ENCODE peak calls at places on chromosomes 11 and 22, in four cellular contexts. K is GM23248, X is lung, Y is ascending aorta. J is an unnamed sample. For H3K36me3, the result is how much of the 10 kb centered on the place peaks cover.

GRCh38 chr11:94934836-94935235 is 38.5 kb downstream of the CWC15 start:
- DNase-seq in Y (no peak), X (no peak), K (peak), J (no peak)

GRCh38 chr11:118612378-118612777 is 5.0 kb downstream of the PHLDB1 start:
- DNase-seq in K (peak), X (no peak), Y (peak), J (no peak)

GRCh38 chr22:38213319-38214247 is 11.8 kb downstream of the MAFF start:
- DNase-seq in K (no peak), X (no peak), Y (no peak), J (no peak)

GRCh38 chr22:32164084-32164894 is 5.2 kb upstream of the C22orf42 start:
- DNase-seq in K (no peak), X (no peak), Y (no peak), J (no peak)

GRCh38 chr11:122241561-122241960 is 125.5 kb upstream of the BLID start:
- DNase-seq in K (no peak), Y (no peak), X (no peak), J (no peak)

GRCh38 chr11:36019722-36020121 is 75.9 kb downstream of the LDLRAD3 start:
- DNase-seq in K (no peak), X (no peak), Y (no peak), J (no peak)

GRCh38 chr22:32407332-32407731 is 4.7 kb downstream of the RTCB start:
- DNase-seq in X (no peak), Y (no peak), K (no peak), J (no peak)

GRCh38 chr11:112448806-112449205 is 188.1 kb upstream of the PLET1 start:
- DNase-seq in Y (no peak), X (no peak), K (no peak), J (no peak)

GRCh38 chr22:22928666-22929380 is 41.2 kb downstream of the IGLL5 start:
- DNase-seq in K (peak), X (peak), Y (no peak), J (no peak)

GRCh38 chr22:23219787-23220484 is 39.6 kb downstream of the BCR start:
- DNase-seq in X (peak), Y (peak), K (peak), J (no peak)

GRCh38 chr22:23531966-23532735 is 47.9 kb downstream of the IGLL1 start:
- DNase-seq in Y (no peak), K (no peak), X (no peak), J (no peak)

GRCh38 chr11:95082576-95083001 is 7.1 kb upstream of the ENDOD1 start:
- DNase-seq in X (no peak), K (no peak), Y (no peak), J (no peak)

DNA sequence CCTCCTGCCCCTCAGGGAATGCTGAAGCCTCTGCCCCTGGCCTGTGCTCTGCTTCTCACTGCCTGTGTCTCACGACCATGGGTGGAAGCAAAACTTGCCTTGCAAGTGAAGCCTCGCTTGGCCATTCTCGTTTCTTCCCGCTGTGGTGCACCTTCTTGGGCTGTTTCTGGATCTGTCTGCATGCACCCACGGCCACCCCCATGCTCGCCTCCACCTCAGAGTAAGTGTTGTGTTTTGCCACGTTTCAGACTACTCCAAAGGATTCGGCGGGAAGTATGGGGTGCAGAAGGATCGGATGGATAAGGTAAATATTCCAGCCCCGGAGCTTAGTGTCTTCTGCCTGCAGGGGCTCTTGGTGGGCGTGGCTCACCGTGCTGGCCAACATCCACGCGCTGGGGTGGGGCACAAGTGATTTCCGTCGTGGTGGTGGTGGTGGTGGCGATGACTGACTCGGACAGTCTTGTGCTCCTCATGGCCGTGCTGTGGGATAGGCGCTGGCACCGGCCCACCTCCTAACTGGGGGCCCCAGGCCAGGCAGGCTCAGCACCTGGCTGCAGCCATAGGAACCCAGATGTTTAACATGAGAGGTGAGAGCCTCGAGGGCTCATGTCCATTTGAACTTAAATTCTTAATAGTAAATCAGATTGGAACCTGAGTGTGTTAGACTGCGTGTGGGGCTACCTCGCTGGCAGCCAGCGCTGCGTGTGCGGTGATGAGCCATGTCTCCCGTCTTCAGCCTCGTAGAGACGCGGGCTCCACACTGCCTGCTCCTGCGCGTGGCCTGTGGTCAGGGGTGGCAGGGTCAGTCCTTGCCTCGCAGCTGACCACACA is 24.6 kb downstream of the CTTN start:
- DNase-seq in K (no peak), X (no peak), Y (no peak), J (no peak)
- H3K36me3 ChIP-seq in K (half or more), X (half or more), Y (half or more), J (half or more)

DNA sequence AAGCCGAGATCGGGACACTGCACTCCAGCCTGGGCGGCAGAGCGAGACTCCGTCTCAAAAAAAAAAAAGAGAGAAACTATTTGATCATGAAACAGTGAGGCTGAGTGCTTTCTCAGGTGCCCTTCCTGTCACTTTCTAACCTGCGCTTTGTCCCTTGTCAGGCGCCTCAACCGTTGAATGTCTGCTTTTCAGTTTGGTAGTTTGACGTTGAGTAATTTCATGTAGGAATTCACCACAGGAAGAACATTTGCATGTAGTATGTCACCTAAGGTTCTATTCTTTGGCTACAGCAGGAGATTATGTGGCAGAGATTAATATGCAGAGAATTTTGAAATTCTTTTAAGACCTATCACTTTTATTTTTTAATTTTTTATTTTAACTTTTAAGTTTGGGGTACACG is 57.2 kb downstream of the PPFIA1 start:
- DNase-seq in K (no peak), Y (no peak), X (no peak), J (no peak)
- H3K36me3 ChIP-seq in K (under half), Y (under half), X (under half), J (under half)

GRCh38 chr22:36470162-36470993 is 11.1 kb downstream of the TXN2 start:
- DNase-seq in K (peak), X (peak), Y (peak), J (no peak)
- H3K36me3 ChIP-seq in K (under half), X (under half), Y (under half), J (under half)

DNA sequence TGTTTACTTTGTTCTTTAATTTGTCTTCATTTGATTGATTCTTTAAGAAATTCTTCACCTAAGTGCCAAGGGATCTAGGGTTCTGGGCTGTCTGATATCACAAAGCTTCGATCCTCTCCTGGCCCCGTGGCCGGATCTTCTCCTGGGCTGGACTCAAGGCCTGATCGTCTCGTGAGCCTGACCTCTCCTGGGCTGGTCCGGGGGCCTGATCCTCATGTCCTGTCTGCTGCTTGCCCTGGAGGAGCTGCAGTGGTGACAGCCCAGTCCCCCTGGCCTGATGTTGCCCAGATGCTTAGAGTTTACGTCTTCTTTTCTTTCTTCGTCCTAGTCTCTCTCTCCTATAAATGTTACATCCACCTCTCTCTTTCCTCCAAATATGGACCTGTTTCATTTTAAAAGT is 3.3 kb downstream of the NADSYN1 start:
- DNase-seq in Y (no peak), X (no peak), K (no peak), J (no peak)
- H3K36me3 ChIP-seq in Y (half or more), X (under half), K (under half), J (half or more)

GRCh38 chr11:104327864-104328513 is 164.0 kb upstream of the PDGFD start:
- DNase-seq in Y (no peak), K (peak), X (no peak), J (no peak)

GRCh38 chr11:104328514-104328912 is 164.6 kb upstream of the PDGFD start:
- DNase-seq in Y (no peak), X (no peak), K (no peak), J (no peak)

GRCh38 chr11:104325093-104325492 is 161.1 kb upstream of the PDGFD start:
- DNase-seq in K (no peak), X (no peak), Y (no peak), J (no peak)

GRCh38 chr11:104332110-104332509 is 168.2 kb upstream of the PDGFD start:
- DNase-seq in K (no peak), Y (no peak), X (no peak), J (no peak)

DNA sequence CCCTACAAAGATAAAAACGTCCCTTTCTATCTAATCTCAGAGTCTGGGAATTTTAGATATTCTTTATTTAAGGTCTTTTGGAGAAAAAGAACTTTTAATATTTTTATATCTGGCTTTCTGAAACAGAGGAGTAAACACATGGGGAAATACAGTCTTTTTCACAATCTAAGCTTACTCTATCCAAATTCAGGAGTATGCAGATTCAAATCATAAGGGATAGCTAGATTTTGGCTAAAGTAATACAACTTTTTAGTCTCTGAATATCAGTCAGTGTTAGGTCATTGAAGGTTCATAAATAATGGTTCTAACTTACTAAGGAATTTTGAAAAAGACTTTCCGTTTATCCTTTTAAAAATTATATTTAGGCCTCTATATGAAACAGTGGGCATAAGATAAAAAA is 165.1 kb upstream of the PDGFD start:
- DNase-seq in X (no peak), K (no peak), Y (no peak), J (no peak)
- H3K36me3 ChIP-seq in X (under half), K (under half), Y (under half), J (under half)

DNA sequence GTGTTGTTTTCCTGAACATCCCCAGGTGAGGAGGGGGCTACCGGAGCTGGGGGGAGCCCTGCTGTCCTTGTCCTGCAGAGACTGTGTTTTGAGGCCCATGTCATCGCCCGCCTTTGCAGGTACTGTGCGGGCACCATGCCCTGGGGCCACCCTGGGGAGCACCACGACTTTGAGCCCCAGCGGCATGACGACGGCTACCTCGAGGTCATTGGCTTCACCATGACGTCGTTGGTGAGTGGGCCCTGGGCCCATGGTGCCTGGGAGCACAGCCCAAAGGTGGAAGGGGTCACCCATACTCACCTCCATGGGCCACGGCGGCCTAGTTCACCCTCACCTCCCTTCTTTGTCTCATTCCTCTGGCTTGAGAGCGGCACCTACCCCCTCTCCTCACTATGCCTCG is 6.7 kb upstream of the MDK start:
- DNase-seq in K (no peak), X (no peak), Y (no peak), J (no peak)
- H3K36me3 ChIP-seq in K (under half), X (half or more), Y (half or more), J (under half)

DNA sequence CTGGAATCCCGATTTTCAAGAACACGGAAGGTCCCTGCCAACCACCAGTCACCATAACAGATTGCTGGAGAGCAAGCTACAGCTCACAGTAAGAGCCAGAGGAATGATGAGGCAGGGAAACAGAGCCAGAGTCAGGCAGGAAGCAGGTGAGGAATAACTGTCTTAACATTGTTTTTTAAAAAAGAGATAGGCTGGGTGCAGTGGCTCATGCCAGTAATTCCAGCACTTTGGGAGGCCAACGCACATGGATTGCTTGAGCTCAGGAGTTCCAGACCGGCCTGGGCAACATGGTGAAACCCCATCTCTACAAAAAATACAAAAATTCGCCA is 13.5 kb upstream of the CASTOR1 start:
- DNase-seq in X (no peak), Y (no peak), K (no peak), J (no peak)
- H3K36me3 ChIP-seq in X (under half), Y (half or more), K (under half), J (under half)

GRCh38 chr22:27871306-27872014 is 47.6 kb downstream of the PITPNB start:
- DNase-seq in X (no peak), Y (no peak), K (no peak), J (no peak)

GRCh38 chr22:27870234-27871191 is 48.5 kb downstream of the PITPNB start:
- DNase-seq in X (no peak), Y (no peak), K (no peak), J (no peak)

GRCh38 chr22:27874185-27874584 is 44.9 kb downstream of the PITPNB start:
- DNase-seq in Y (no peak), X (no peak), K (no peak), J (no peak)

GRCh38 chr22:27873476-27873875 is 45.6 kb downstream of the PITPNB start:
- DNase-seq in Y (peak), K (no peak), X (no peak), J (no peak)

GRCh38 chr22:27872488-27872887 is 46.6 kb downstream of the PITPNB start:
- DNase-seq in K (no peak), Y (no peak), X (no peak), J (no peak)
- H3K36me3 ChIP-seq in K (under half), Y (under half), X (under half), J (under half)

DNA sequence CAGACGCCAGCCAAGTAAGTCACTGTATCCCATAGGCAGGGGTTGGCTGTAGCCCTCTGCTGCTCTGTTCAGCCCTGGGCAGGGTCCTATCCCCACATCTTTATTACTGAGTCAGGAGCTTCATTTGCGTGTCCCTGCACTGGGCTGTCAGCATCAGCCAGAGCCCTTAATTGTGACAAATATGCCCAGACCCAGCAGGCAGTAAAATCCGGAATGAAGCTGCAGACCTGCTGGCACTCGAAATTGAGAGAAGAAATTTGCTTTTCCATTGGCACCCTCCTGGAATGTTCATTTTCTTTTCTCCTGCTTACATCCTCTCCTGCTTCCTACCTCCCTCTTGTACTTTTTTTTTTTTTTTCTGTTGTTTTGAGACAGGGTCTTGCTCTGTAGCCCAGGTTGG is 43.8 kb downstream of the CEP164 start:
- DNase-seq in K (no peak), X (no peak), Y (no peak), J (no peak)
- H3K36me3 ChIP-seq in K (under half), X (under half), Y (under half), J (half or more)